ENCODE peak calls at places on chromosomes 4 and X, in nine cellular contexts. One of them, this sample, is unnamed.

GRCh38 chrX:113651306-113651705 is 810.7 kb upstream of the AMOT start:
- DNase-seq in kidney epithelial cell: no peak
- DNase-seq in fibroblast of gingiva: peak; percentile 21
- DNase-seq in astrocyte of the spinal cord: no peak
- DNase-seq in germinal center: no peak
- DNase-seq in ACHN: no peak
- DNase-seq in A549: no peak
- DNase-seq in NCI-H1694 treated with DMSO at 0.1 percent for 48 hours: no peak
- DNase-seq in left cardiac atrium: no peak
- DNase-seq in this sample: no peak

GRCh38 chr4:169106696-169107229 is 96.7 kb upstream of the CBR4 start:
- DNase-seq in NCI-H1694 treated with DMSO at 0.1 percent for 48 hours: no peak
- DNase-seq in germinal center: no peak
- DNase-seq in kidney epithelial cell: no peak
- DNase-seq in A549: no peak
- DNase-seq in ACHN: no peak
- DNase-seq in left cardiac atrium: no peak
- DNase-seq in astrocyte of the spinal cord: no peak
- DNase-seq in fibroblast of gingiva: no peak
- DNase-seq in this sample: no peak

GRCh38 chrX:14616301-14616700 is 87.0 kb downstream of the GLRA2 start:
- DNase-seq in fibroblast of gingiva: no peak
- DNase-seq in germinal center: no peak
- DNase-seq in ACHN: no peak
- DNase-seq in astrocyte of the spinal cord: no peak
- DNase-seq in kidney epithelial cell: no peak
- DNase-seq in A549: no peak
- DNase-seq in NCI-H1694 treated with DMSO at 0.1 percent for 48 hours: no peak
- DNase-seq in left cardiac atrium: no peak
- DNase-seq in this sample: no peak

GRCh38 chrX:80285131-80285773 is 135.0 kb upstream of the TENT5D start:
- DNase-seq in fibroblast of gingiva: no peak
- DNase-seq in astrocyte of the spinal cord: peak; percentile 1
- DNase-seq in germinal center: no peak
- DNase-seq in NCI-H1694 treated with DMSO at 0.1 percent for 48 hours: no peak
- DNase-seq in A549: peak; percentile 53
- DNase-seq in left cardiac atrium: no peak
- DNase-seq in ACHN: peak; percentile 45
- DNase-seq in kidney epithelial cell: no peak
- DNase-seq in this sample: no peak

GRCh38 chr4:150316332-150317205 is 238.3 kb downstream of the DCLK2 start:
- DNase-seq in ACHN: peak; percentile 9
- DNase-seq in kidney epithelial cell: no peak
- DNase-seq in astrocyte of the spinal cord: peak; percentile 4
- DNase-seq in left cardiac atrium: no peak
- DNase-seq in A549: no peak
- DNase-seq in germinal center: no peak
- DNase-seq in NCI-H1694 treated with DMSO at 0.1 percent for 48 hours: peak; percentile 23
- DNase-seq in fibroblast of gingiva: no peak
- DNase-seq in this sample: no peak

GRCh38 chrX:40040686-40041461 is 56.9 kb downstream of the BCOR start:
- DNase-seq in A549: no peak
- DNase-seq in ACHN: no peak
- DNase-seq in NCI-H1694 treated with DMSO at 0.1 percent for 48 hours: no peak
- DNase-seq in left cardiac atrium: no peak
- DNase-seq in astrocyte of the spinal cord: no peak
- DNase-seq in germinal center: no peak
- DNase-seq in fibroblast of gingiva: no peak
- DNase-seq in kidney epithelial cell: no peak
- DNase-seq in this sample: no peak

GRCh38 chr4:188408244-188409067 is 269.2 kb downstream of the TRIML1 start:
- DNase-seq in kidney epithelial cell: no peak
- DNase-seq in left cardiac atrium: no peak
- DNase-seq in germinal center: no peak
- DNase-seq in ACHN: no peak
- DNase-seq in astrocyte of the spinal cord: peak; percentile 9
- DNase-seq in A549: no peak
- DNase-seq in NCI-H1694 treated with DMSO at 0.1 percent for 48 hours: no peak
- DNase-seq in fibroblast of gingiva: no peak
- DNase-seq in this sample: no peak

GRCh38 chrX:46407753-46408130 is 137.5 kb downstream of the ZNF674 start:
- DNase-seq in left cardiac atrium: no peak
- DNase-seq in astrocyte of the spinal cord: peak; percentile 16
- DNase-seq in kidney epithelial cell: no peak
- DNase-seq in germinal center: no peak
- DNase-seq in A549: no peak
- DNase-seq in fibroblast of gingiva: no peak
- DNase-seq in ACHN: no peak
- DNase-seq in NCI-H1694 treated with DMSO at 0.1 percent for 48 hours: no peak
- DNase-seq in this sample: peak; percentile 19

GRCh38 chr4:10917475-10918103 is 233.0 kb upstream of the CLNK start:
- DNase-seq in astrocyte of the spinal cord: peak; percentile 61
- DNase-seq in NCI-H1694 treated with DMSO at 0.1 percent for 48 hours: peak; percentile 59
- DNase-seq in germinal center: no peak
- DNase-seq in fibroblast of gingiva: no peak
- DNase-seq in left cardiac atrium: no peak
- DNase-seq in ACHN: no peak
- DNase-seq in A549: no peak
- DNase-seq in kidney epithelial cell: no peak
- DNase-seq in this sample: no peak

GRCh38 chrX:14409341-14409740 is 120.0 kb upstream of the GLRA2 start:
- DNase-seq in left cardiac atrium: no peak
- DNase-seq in NCI-H1694 treated with DMSO at 0.1 percent for 48 hours: no peak
- DNase-seq in A549: peak; percentile 2
- DNase-seq in fibroblast of gingiva: peak; percentile 27
- DNase-seq in kidney epithelial cell: no peak
- DNase-seq in astrocyte of the spinal cord: peak; percentile 9
- DNase-seq in germinal center: no peak
- DNase-seq in ACHN: no peak
- DNase-seq in this sample: no peak

GRCh38 chrX:68929332-68930150 is 100.7 kb downstream of the EFNB1 start:
- DNase-seq in ACHN: peak; percentile 9
- DNase-seq in fibroblast of gingiva: peak; percentile 17
- DNase-seq in kidney epithelial cell: peak; percentile 34
- DNase-seq in left cardiac atrium: peak; percentile 49
- DNase-seq in germinal center: no peak
- DNase-seq in astrocyte of the spinal cord: peak; percentile 81
- DNase-seq in A549: peak; percentile 14
- DNase-seq in NCI-H1694 treated with DMSO at 0.1 percent for 48 hours: no peak
- DNase-seq in this sample: peak; percentile 43

GRCh38 chrX:118824173-118824782 is 654 bp downstream of the ZCCHC12 start:
- DNase-seq in A549: no peak
- DNase-seq in ACHN: no peak
- DNase-seq in astrocyte of the spinal cord: no peak
- DNase-seq in left cardiac atrium: no peak
- DNase-seq in germinal center: no peak
- DNase-seq in fibroblast of gingiva: no peak
- DNase-seq in NCI-H1694 treated with DMSO at 0.1 percent for 48 hours: no peak
- DNase-seq in kidney epithelial cell: no peak
- DNase-seq in this sample: no peak

GRCh38 chrX:71996826-71997225 is 86.2 kb downstream of the NHSL2 start:
- DNase-seq in kidney epithelial cell: no peak
- DNase-seq in germinal center: no peak
- DNase-seq in NCI-H1694 treated with DMSO at 0.1 percent for 48 hours: no peak
- DNase-seq in A549: no peak
- DNase-seq in left cardiac atrium: peak; percentile 75
- DNase-seq in fibroblast of gingiva: no peak
- DNase-seq in astrocyte of the spinal cord: no peak
- DNase-seq in ACHN: no peak
- DNase-seq in this sample: no peak

GRCh38 chrX:12966151-12966550 is 8.8 kb upstream of the TMSB4X start:
- DNase-seq in fibroblast of gingiva: no peak
- DNase-seq in left cardiac atrium: no peak
- DNase-seq in A549: no peak
- DNase-seq in ACHN: no peak
- DNase-seq in astrocyte of the spinal cord: no peak
- DNase-seq in NCI-H1694 treated with DMSO at 0.1 percent for 48 hours: no peak
- DNase-seq in kidney epithelial cell: no peak
- DNase-seq in germinal center: no peak
- DNase-seq in this sample: no peak

GRCh38 chrX:73977542-73978169 is 326.3 kb upstream of the ZCCHC13 start:
- DNase-seq in A549: no peak
- DNase-seq in astrocyte of the spinal cord: peak; percentile 36
- DNase-seq in left cardiac atrium: no peak
- DNase-seq in kidney epithelial cell: no peak
- DNase-seq in NCI-H1694 treated with DMSO at 0.1 percent for 48 hours: no peak
- DNase-seq in germinal center: no peak
- DNase-seq in ACHN: no peak
- DNase-seq in fibroblast of gingiva: no peak
- DNase-seq in this sample: no peak

GRCh38 chr4:3767569-3768288 is 1.5 kb downstream of the ADRA2C start:
- DNase-seq in NCI-H1694 treated with DMSO at 0.1 percent for 48 hours: no peak
- DNase-seq in left cardiac atrium: no peak
- DNase-seq in germinal center: peak; percentile 36
- DNase-seq in fibroblast of gingiva: no peak
- DNase-seq in astrocyte of the spinal cord: peak; percentile 2
- DNase-seq in A549: peak; percentile 52
- DNase-seq in ACHN: no peak
- DNase-seq in kidney epithelial cell: no peak
- DNase-seq in this sample: no peak

GRCh38 chr4:146428298-146428697 is 93.4 kb downstream of the SLC10A7 start:
- DNase-seq in astrocyte of the spinal cord: no peak
- DNase-seq in left cardiac atrium: no peak
- DNase-seq in germinal center: no peak
- DNase-seq in fibroblast of gingiva: no peak
- DNase-seq in kidney epithelial cell: no peak
- DNase-seq in NCI-H1694 treated with DMSO at 0.1 percent for 48 hours: no peak
- DNase-seq in A549: no peak
- DNase-seq in ACHN: no peak
- DNase-seq in this sample: no peak

GRCh38 chr4:32172761-32173160 is 1452.6 kb downstream of the PCDH7 start:
- DNase-seq in germinal center: no peak
- DNase-seq in kidney epithelial cell: peak; percentile 57
- DNase-seq in NCI-H1694 treated with DMSO at 0.1 percent for 48 hours: no peak
- DNase-seq in A549: peak; percentile 40
- DNase-seq in astrocyte of the spinal cord: peak; percentile 52
- DNase-seq in fibroblast of gingiva: no peak
- DNase-seq in ACHN: no peak
- DNase-seq in left cardiac atrium: no peak
- DNase-seq in this sample: peak; percentile 28

GRCh38 chr4:169941141-169941540 is 85.1 kb downstream of the MFAP3L start:
- DNase-seq in ACHN: no peak
- DNase-seq in astrocyte of the spinal cord: no peak
- DNase-seq in NCI-H1694 treated with DMSO at 0.1 percent for 48 hours: no peak
- DNase-seq in A549: no peak
- DNase-seq in fibroblast of gingiva: no peak
- DNase-seq in germinal center: no peak
- DNase-seq in kidney epithelial cell: no peak
- DNase-seq in left cardiac atrium: no peak
- DNase-seq in this sample: no peak

GRCh38 chr4:104728380-104729122 is 233.9 kb upstream of the CXXC4 start:
- DNase-seq in A549: peak; percentile 85
- DNase-seq in fibroblast of gingiva: no peak
- DNase-seq in NCI-H1694 treated with DMSO at 0.1 percent for 48 hours: no peak
- DNase-seq in kidney epithelial cell: peak; percentile 96
- DNase-seq in left cardiac atrium: no peak
- DNase-seq in astrocyte of the spinal cord: peak; percentile 96
- DNase-seq in ACHN: peak; percentile 82
- DNase-seq in germinal center: no peak
- DNase-seq in this sample: peak; percentile 77

GRCh38 chr4:16026155-16026761 is 57.6 kb downstream of the PROM1 start:
- DNase-seq in NCI-H1694 treated with DMSO at 0.1 percent for 48 hours: peak; percentile 35
- DNase-seq in ACHN: peak; percentile 48
- DNase-seq in A549: peak; percentile 56
- DNase-seq in left cardiac atrium: no peak
- DNase-seq in astrocyte of the spinal cord: peak; percentile 66
- DNase-seq in germinal center: peak; percentile 52
- DNase-seq in kidney epithelial cell: no peak
- DNase-seq in fibroblast of gingiva: peak; percentile 45
- DNase-seq in this sample: no peak

GRCh38 chr4:81425087-81425486 is 46.6 kb downstream of the RASGEF1B start:
- DNase-seq in germinal center: no peak
- DNase-seq in kidney epithelial cell: no peak
- DNase-seq in fibroblast of gingiva: no peak
- DNase-seq in NCI-H1694 treated with DMSO at 0.1 percent for 48 hours: no peak
- DNase-seq in ACHN: no peak
- DNase-seq in A549: no peak
- DNase-seq in left cardiac atrium: no peak
- DNase-seq in astrocyte of the spinal cord: no peak
- DNase-seq in this sample: no peak